ENCODE peak calls at places on chromosomes 2 and 18, in nine cellular contexts. V is A549, K is thyroid gland, P is NB4, F is adrenal gland, G is uterus, Y is Peyer's patch, X is IMR-90, I is right lobe of liver. C is an unnamed sample.

GRCh38 chr18:8797206-8797605 is 91.8 kb downstream of the MTCL1 start:
- DNase-seq in V (no peak), K (no peak), P (no peak), F (no peak), G (no peak), Y (no peak), X (peak), I (no peak), C (no peak)

GRCh38 chr2:236221798-236222197 is 42.4 kb downstream of the ASB18 start:
- DNase-seq in V (no peak), K (no peak), P (no peak), F (no peak), G (no peak), Y (no peak), X (no peak), I (no peak), C (peak)

GRCh38 chr2:33665039-33665438 is 65.9 kb upstream of the FAM98A start:
- DNase-seq in V (no peak), K (no peak), P (peak), F (no peak), G (no peak), Y (no peak), X (no peak), I (no peak), C (no peak)

GRCh38 chr2:109447251-109447661 is 166.5 kb downstream of the SEPTIN10 start:
- DNase-seq in V (no peak), K (no peak), P (no peak), F (no peak), G (peak), Y (no peak), X (peak), I (no peak), C (no peak)

GRCh38 chr2:24101992-24102391 is 17.4 kb upstream of the TP53I3 start:
- DNase-seq in V (no peak), K (no peak), P (no peak), F (no peak), G (no peak), Y (no peak), X (no peak), I (no peak), C (no peak)

GRCh38 chr2:191003405-191004309 is 10.3 kb downstream of the STAT1 start:
- DNase-seq in V (no peak), K (no peak), P (no peak), F (no peak), G (no peak), Y (no peak), X (no peak), I (no peak), C (no peak)

GRCh38 chr2:933734-934295 is 16.8 kb upstream of the SNTG2 start:
- DNase-seq in V (no peak), K (no peak), P (no peak), F (no peak), G (no peak), Y (no peak), X (no peak), I (no peak), C (no peak)

GRCh38 chr18:78407456-78407823 is 572.2 kb upstream of the SALL3 start:
- DNase-seq in V (no peak), K (no peak), P (no peak), F (no peak), G (no peak), Y (no peak), X (no peak), I (no peak), C (no peak)

GRCh38 chr2:201358684-201359083 is 1.5 kb upstream of the FLACC1 start:
- DNase-seq in V (peak), K (no peak), P (peak), F (peak), G (no peak), Y (no peak), X (peak), I (no peak), C (no peak)

GRCh38 chr2:50491541-50492114 is 540.3 kb downstream of the NRXN1 start:
- DNase-seq in V (peak), K (peak), P (peak), F (peak), G (no peak), Y (no peak), X (peak), I (no peak), C (no peak)

GRCh38 chr18:77049938-77050337 is 82.6 kb downstream of the MBP start:
- DNase-seq in V (no peak), K (no peak), P (no peak), F (no peak), G (no peak), Y (no peak), X (no peak), I (no peak), C (no peak)

GRCh38 chr2:158457092-158457825 is 507 bp downstream of the PKP4 start:
- DNase-seq in V (peak), K (peak), P (peak), F (peak), G (peak), Y (peak), X (peak), I (peak), C (no peak)

GRCh38 chr2:240922982-240923537 is 16.9 kb downstream of the CROCC2 start:
- DNase-seq in V (no peak), K (no peak), P (no peak), F (peak), G (peak), Y (peak), X (no peak), I (peak), C (no peak)

GRCh38 chr2:233165895-233166661 is 85.4 kb upstream of the ATG16L1 start:
- DNase-seq in V (peak), K (peak), P (peak), F (peak), G (no peak), Y (peak), X (no peak), I (peak), C (no peak)

GRCh38 chr2:209772316-209772715 is 684 bp downstream of the UNC80 start:
- DNase-seq in V (no peak), K (no peak), P (no peak), F (no peak), G (no peak), Y (no peak), X (no peak), I (no peak), C (no peak)
- H3K4me3 ChIP-seq in V (peak), K (no peak), P (no peak), F (no peak), G (no peak), Y (no peak), X (no peak), I (no peak), C (no peak)

GRCh38 chr2:112483047-112483473 is 1.1 kb downstream of the TTL start:
- DNase-seq in V (peak), K (peak), P (peak), F (peak), G (no peak), Y (peak), X (peak), I (no peak), C (no peak)
- TF ChIP-seq POLR2A in V (no peak), K (no peak), P (no peak), F (no peak), G (no peak), Y (no peak), X (no peak), I (no peak), C (no peak)

GRCh38 chr18:49691177-49691608 is 122.1 kb downstream of the ACAA2 start:
- DNase-seq in V (no peak), K (peak), P (peak), F (no peak), G (no peak), Y (no peak), X (peak), I (no peak), C (no peak)
- H3K4me3 ChIP-seq in V (no peak), K (no peak), P (no peak), F (no peak), G (no peak), Y (no peak), X (no peak), I (no peak), C (no peak)

DNA sequence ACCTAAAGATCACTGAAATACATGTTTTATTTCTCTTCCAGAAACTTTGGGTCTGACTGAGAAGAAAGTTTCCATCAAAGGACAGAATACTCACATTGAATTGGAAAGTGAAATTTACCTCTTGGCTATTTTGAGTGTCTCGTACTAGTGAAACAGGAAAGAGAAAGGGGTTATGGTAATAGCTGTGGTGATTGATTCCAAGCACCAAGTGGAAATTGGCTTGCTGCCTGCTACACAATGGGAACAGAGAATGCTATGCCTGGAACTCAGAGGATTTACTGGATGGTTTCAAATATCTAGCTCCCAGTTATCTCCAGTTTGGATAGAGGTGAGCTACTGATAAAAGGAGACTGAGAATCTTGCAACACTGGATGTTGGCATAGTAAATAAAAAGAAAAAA is 492.8 kb upstream of the FSIP2 start:
- DNase-seq in V (no peak), K (no peak), P (no peak), F (no peak), G (no peak), Y (no peak), X (no peak), I (no peak), C (no peak)
- TF ChIP-seq POLR2A in V (no peak), K (no peak), P (no peak), F (no peak), G (no peak), Y (no peak), X (no peak), I (no peak), C (no peak)